ENCODE peak calls at places on chromosomes 3 and 15, in seven cellular contexts. A, B, W, R, I, L and C are unnamed samples.

GRCh38 chr3:96430019-96430541 is 384.3 kb upstream of the EPHA6 start:
- DNase-seq in A (no peak), B (no peak), W (no peak), R (no peak), I (no peak), L (peak; percentile 2), C (peak; percentile 54)

GRCh38 chr3:128969993-128970740 is 23.7 kb downstream of the CFAP92 start:
- DNase-seq in A (no peak), B (no peak), W (no peak), R (no peak), I (peak; percentile 78), L (peak; percentile 60), C (peak; percentile 50)

GRCh38 chr15:63601026-63601726 is 4.0 kb downstream of the FBXL22 start:
- DNase-seq in A (no peak), B (peak; percentile 50), W (no peak), R (peak; percentile 71), I (peak; percentile 51), L (peak; percentile 22), C (no peak)

GRCh38 chr3:45224824-45225464 is 1.1 kb downstream of the TMEM158 start:
- DNase-seq in A (no peak), B (peak; percentile 72), W (no peak), R (peak; percentile 82), I (peak; percentile 83), L (peak; percentile 80), C (peak; percentile 73)

GRCh38 chr3:149342413-149343340 is 9.2 kb upstream of the TM4SF18 start:
- DNase-seq in A (no peak), B (no peak), W (peak; percentile 61), R (no peak), I (no peak), L (peak; percentile 93), C (peak; percentile 82)

GRCh38 chr3:77254967-77255831 is 215.3 kb downstream of the ROBO2 start:
- DNase-seq in A (no peak), B (no peak), W (no peak), R (no peak), I (peak; percentile 87), L (peak; percentile 59), C (peak; percentile 80)

GRCh38 chr3:10274601-10275000 is 18.1 kb downstream of the GHRL start:
- DNase-seq in A (no peak), B (no peak), W (no peak), R (no peak), I (no peak), L (no peak), C (no peak)

GRCh38 chr3:33637482-33637881 is 80.6 kb downstream of the CLASP2 start:
- DNase-seq in A (no peak), B (no peak), W (no peak), R (no peak), I (no peak), L (no peak), C (no peak)

GRCh38 chr15:65952425-65953053 is 83.2 kb downstream of the RAB11A start:
- DNase-seq in A (no peak), B (no peak), W (no peak), R (no peak), I (peak; percentile 88), L (peak; percentile 66), C (peak; percentile 48)

GRCh38 chr3:14725015-14725431 is 50.1 kb downstream of the C3orf20 start:
- DNase-seq in A (no peak), B (peak; percentile 34), W (peak; percentile 12), R (peak; percentile 82), I (no peak), L (peak; percentile 79), C (peak; percentile 69)

GRCh38 chr3:40996382-40996781 is 202.9 kb upstream of the CTNNB1 start:
- DNase-seq in A (no peak), B (no peak), W (no peak), R (no peak), I (peak; percentile 77), L (no peak), C (no peak)

GRCh38 chr3:127742580-127742979 is 69.8 kb downstream of the ABTB1 start:
- DNase-seq in A (no peak), B (no peak), W (no peak), R (no peak), I (no peak), L (no peak), C (no peak)

GRCh38 chr3:127745656-127746399 is 73.1 kb downstream of the ABTB1 start:
- DNase-seq in A (no peak), B (no peak), W (no peak), R (no peak), I (no peak), L (no peak), C (no peak)

GRCh38 chr3:127743676-127744075 is 70.9 kb downstream of the ABTB1 start:
- DNase-seq in A (no peak), B (no peak), W (no peak), R (no peak), I (no peak), L (no peak), C (no peak)

GRCh38 chr3:127744875-127745274 is 72.1 kb downstream of the ABTB1 start:
- DNase-seq in A (no peak), B (no peak), W (no peak), R (no peak), I (no peak), L (no peak), C (no peak)

DNA sequence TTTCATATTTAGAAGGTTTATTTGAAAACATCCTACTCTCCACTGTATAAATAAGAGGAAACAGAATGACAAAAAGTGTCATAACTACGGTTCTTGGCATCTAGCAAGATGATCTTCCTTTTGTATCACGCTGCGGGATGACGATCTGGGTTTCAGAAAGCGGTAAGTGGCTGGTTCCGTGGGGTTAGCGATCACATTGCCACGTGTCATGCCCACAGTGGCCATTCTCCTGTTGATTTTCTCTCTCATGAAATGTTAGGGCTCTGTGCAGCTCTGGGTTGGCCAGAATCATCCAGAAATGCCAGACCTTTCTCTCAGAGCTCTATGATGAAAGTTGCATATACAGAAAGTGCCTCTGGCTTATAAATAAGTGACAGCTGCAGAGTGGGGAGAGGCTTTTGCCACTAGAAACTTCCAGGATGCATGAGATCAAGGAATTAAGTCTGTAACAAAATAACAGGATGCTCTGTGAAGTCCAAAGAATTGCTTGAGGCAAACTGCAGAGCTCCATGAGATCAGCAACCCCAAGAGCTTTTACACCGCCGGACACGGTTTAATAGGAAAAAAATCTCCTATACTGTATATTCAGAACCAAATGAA is 71.6 kb downstream of the ABTB1 start:
- DNase-seq in A (no peak), B (no peak), W (no peak), R (no peak), I (no peak), L (no peak), C (no peak)
- H3K4me3 ChIP-seq in A (no peak overlapping the region), B (no peak overlapping the region), W (no peak overlapping the region), R (no peak overlapping the region), I (no peak overlapping the region), L (no peak overlapping the region), C (no peak overlapping the region)

DNA sequence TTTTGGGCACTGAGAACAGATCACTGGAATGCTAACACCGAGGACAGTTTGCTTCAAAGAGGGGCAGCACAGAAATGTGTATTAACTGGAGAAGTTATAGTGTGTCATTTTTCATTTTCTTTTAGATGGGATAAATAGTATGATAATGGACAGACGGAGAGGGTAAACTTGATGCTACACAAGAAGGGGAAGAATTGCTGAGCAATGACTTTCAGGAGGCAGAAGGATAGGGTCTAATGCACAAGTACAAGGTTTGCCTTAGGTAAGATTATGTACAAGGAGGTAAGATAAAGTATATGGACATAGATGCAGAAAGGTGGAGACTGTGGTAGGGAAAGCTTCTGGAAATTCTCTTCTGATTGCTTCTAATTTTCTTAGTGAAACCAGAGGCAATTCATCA is 32.3 kb upstream of the LRRC58 start:
- DNase-seq in A (no peak), B (no peak), W (no peak), R (no peak), I (no peak), L (no peak), C (no peak)
- H3K4me3 ChIP-seq in A (no peak overlapping the region), B (no peak overlapping the region), W (no peak overlapping the region), R (no peak overlapping the region), I (no peak overlapping the region), L (no peak overlapping the region), C (no peak overlapping the region)

GRCh38 chr3:141368925-141369794 is 856 bp downstream of the ZBTB38 start:
- DNase-seq in A (no peak), B (no peak), W (no peak), R (no peak), I (no peak), L (peak; percentile 95), C (peak; percentile 48)

GRCh38 chr3:141372656-141373055 is 4.4 kb downstream of the ZBTB38 start:
- DNase-seq in A (no peak), B (no peak), W (no peak), R (no peak), I (no peak), L (peak; percentile 17), C (no peak)

GRCh38 chr3:141371882-141372281 is 3.6 kb downstream of the ZBTB38 start:
- DNase-seq in A (no peak), B (no peak), W (no peak), R (no peak), I (no peak), L (peak; percentile 6), C (no peak)

GRCh38 chr3:141368062-141368924 is at the start of gene ZBTB38:
- DNase-seq in A (peak; percentile 98), B (peak; percentile 96), W (no peak), R (peak; percentile 95), I (peak; percentile 87), L (peak; percentile 99), C (peak; percentile 89)

DNA sequence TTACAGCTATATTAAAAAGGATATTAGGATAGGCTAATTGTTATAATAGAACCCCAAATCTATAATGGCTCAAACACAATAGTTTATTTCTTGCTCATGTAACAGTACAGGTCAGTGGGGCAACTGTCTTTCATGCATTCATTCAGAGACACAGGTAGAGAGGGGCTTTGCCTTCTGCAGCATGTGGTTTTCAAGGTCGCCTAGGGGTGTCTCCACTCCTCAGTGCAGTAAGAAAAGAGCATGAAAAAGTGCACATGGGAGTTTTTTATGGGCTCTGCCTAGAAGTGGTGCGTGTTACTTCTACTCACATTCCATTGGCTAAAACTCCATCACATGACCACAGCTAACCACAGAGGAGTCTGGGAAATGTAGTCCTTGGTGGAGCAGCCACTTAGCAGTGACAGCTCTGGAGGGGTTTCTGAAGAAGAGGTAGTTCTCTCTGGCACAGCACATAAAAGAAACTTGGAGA is 1.8 kb downstream of the ZBTB38 start:
- DNase-seq in A (peak; percentile 79), B (peak; percentile 16), W (no peak), R (peak; percentile 81), I (peak; percentile 91), L (peak; percentile 94), C (peak; percentile 76)
- H3K4me3 ChIP-seq in A (peak overlapping the region; percentile 68), B (peak overlapping the region; percentile 46), W (no peak overlapping the region), R (no peak overlapping the region), I (no peak overlapping the region), L (peak overlapping the region; percentile 64), C (peak overlapping the region; percentile 56)

GRCh38 chr15:69813881-69814280 is 283.8 kb downstream of the TLE3 start:
- DNase-seq in A (no peak), B (no peak), W (no peak), R (no peak), I (no peak), L (no peak), C (no peak)
- H3K4me3 ChIP-seq in A (no peak overlapping the region), B (no peak overlapping the region), W (no peak overlapping the region), R (no peak overlapping the region), I (no peak overlapping the region), L (no peak overlapping the region), C (no peak overlapping the region)

GRCh38 chr3:30180305-30181275 is 425.8 kb upstream of the TGFBR2 start:
- DNase-seq in A (no peak), B (no peak), W (no peak), R (no peak), I (no peak), L (peak; percentile 81), C (no peak)
- H3K4me3 ChIP-seq in A (no peak overlapping the region), B (no peak overlapping the region), W (no peak overlapping the region), R (no peak overlapping the region), I (no peak overlapping the region), L (no peak overlapping the region), C (no peak overlapping the region)

GRCh38 chr15:70440416-70441138 is 322.8 kb downstream of the UACA start:
- DNase-seq in A (no peak), B (no peak), W (no peak), R (no peak), I (no peak), L (no peak), C (no peak)
- H3K4me3 ChIP-seq in A (no peak overlapping the region), B (no peak overlapping the region), W (no peak overlapping the region), R (no peak overlapping the region), I (no peak overlapping the region), L (no peak overlapping the region), C (no peak overlapping the region)